ENCODE peak calls at places on chromosomes 11 and 22, in six cellular contexts. One of them, this sample, is unnamed.

GRCh38 chr11:128098840-128099239 is 488.5 kb downstream of the ETS1 start:
- DNase-seq in progenitor cell of endocrine pancreas: no peak
- DNase-seq in GM23248: no peak
- DNase-seq in cerebellum: no peak
- DNase-seq in stimulated activated CD8-positive, alpha-beta memory T cell treated with anti-CD3 and anti-CD28 coated beads, Interleukin-15, amount 100 ng/mL, for 4 hours: no peak
- DNase-seq in COR-L47: no peak
- DNase-seq in this sample: no peak

GRCh38 chr11:74672332-74672955 is 58.8 kb downstream of the CHRDL2 start:
- DNase-seq in progenitor cell of endocrine pancreas: no peak
- DNase-seq in GM23248: peak; percentile 60
- DNase-seq in cerebellum: no peak
- DNase-seq in stimulated activated CD8-positive, alpha-beta memory T cell treated with anti-CD3 and anti-CD28 coated beads, Interleukin-15, amount 100 ng/mL, for 4 hours: no peak
- DNase-seq in COR-L47: no peak
- DNase-seq in this sample: no peak

GRCh38 chr22:33726294-33726711 is 194.0 kb downstream of the LARGE1 start:
- DNase-seq in progenitor cell of endocrine pancreas: no peak
- DNase-seq in GM23248: peak; percentile 75
- DNase-seq in cerebellum: peak; percentile 6
- DNase-seq in stimulated activated CD8-positive, alpha-beta memory T cell treated with anti-CD3 and anti-CD28 coated beads, Interleukin-15, amount 100 ng/mL, for 4 hours: no peak
- DNase-seq in COR-L47: no peak
- DNase-seq in this sample: no peak

GRCh38 chr22:20430101-20430640 is 7.5 kb downstream of the SCARF2 start:
- DNase-seq in progenitor cell of endocrine pancreas: no peak
- DNase-seq in GM23248: no peak
- DNase-seq in cerebellum: no peak
- DNase-seq in stimulated activated CD8-positive, alpha-beta memory T cell treated with anti-CD3 and anti-CD28 coated beads, Interleukin-15, amount 100 ng/mL, for 4 hours: no peak
- DNase-seq in COR-L47: no peak
- DNase-seq in this sample: no peak

GRCh38 chr11:111570796-111571195 is 30.3 kb downstream of the LAYN start:
- DNase-seq in progenitor cell of endocrine pancreas: no peak
- DNase-seq in GM23248: peak; percentile 71
- DNase-seq in cerebellum: no peak
- DNase-seq in stimulated activated CD8-positive, alpha-beta memory T cell treated with anti-CD3 and anti-CD28 coated beads, Interleukin-15, amount 100 ng/mL, for 4 hours: no peak
- DNase-seq in COR-L47: no peak
- DNase-seq in this sample: no peak

GRCh38 chr11:65891180-65892136 is 985 bp downstream of the CCDC85B start:
- DNase-seq in progenitor cell of endocrine pancreas: no peak
- DNase-seq in GM23248: peak; percentile 64
- DNase-seq in cerebellum: no peak
- DNase-seq in stimulated activated CD8-positive, alpha-beta memory T cell treated with anti-CD3 and anti-CD28 coated beads, Interleukin-15, amount 100 ng/mL, for 4 hours: no peak
- DNase-seq in COR-L47: peak; percentile 51
- DNase-seq in this sample: no peak

GRCh38 chr22:46011627-46012181 is 34.7 kb upstream of the WNT7B start:
- DNase-seq in progenitor cell of endocrine pancreas: no peak
- DNase-seq in GM23248: no peak
- DNase-seq in cerebellum: no peak
- DNase-seq in stimulated activated CD8-positive, alpha-beta memory T cell treated with anti-CD3 and anti-CD28 coated beads, Interleukin-15, amount 100 ng/mL, for 4 hours: no peak
- DNase-seq in COR-L47: no peak
- DNase-seq in this sample: no peak

GRCh38 chr11:95291946-95292345 is 60.9 kb upstream of the SESN3 start:
- DNase-seq in progenitor cell of endocrine pancreas: no peak
- DNase-seq in GM23248: no peak
- DNase-seq in cerebellum: no peak
- DNase-seq in stimulated activated CD8-positive, alpha-beta memory T cell treated with anti-CD3 and anti-CD28 coated beads, Interleukin-15, amount 100 ng/mL, for 4 hours: no peak
- DNase-seq in COR-L47: no peak
- DNase-seq in this sample: no peak

GRCh38 chr11:57432017-57432590 is 5.2 kb upstream of the SLC43A3 start:
- DNase-seq in progenitor cell of endocrine pancreas: no peak
- DNase-seq in GM23248: no peak
- DNase-seq in cerebellum: no peak
- DNase-seq in stimulated activated CD8-positive, alpha-beta memory T cell treated with anti-CD3 and anti-CD28 coated beads, Interleukin-15, amount 100 ng/mL, for 4 hours: no peak
- DNase-seq in COR-L47: no peak
- DNase-seq in this sample: no peak

GRCh38 chr11:33735166-33735425 is 1.1 kb downstream of the CD59 start:
- DNase-seq in progenitor cell of endocrine pancreas: no peak
- DNase-seq in GM23248: peak; percentile 38
- DNase-seq in cerebellum: no peak
- DNase-seq in stimulated activated CD8-positive, alpha-beta memory T cell treated with anti-CD3 and anti-CD28 coated beads, Interleukin-15, amount 100 ng/mL, for 4 hours: no peak
- DNase-seq in COR-L47: no peak
- DNase-seq in this sample: no peak